ENCODE peak calls at places on chromosomes 3 and 15, in five cellular contexts. Y, B, X, C and L are unnamed samples.

GRCh38 chr3:12954891-12955650 is 113.7 kb upstream of the RPL32 start:
- DNase-seq in Y (no peak), B (no peak), X (peak; percentile 49), C (peak; percentile 80), L (peak; percentile 52)

GRCh38 chr3:50203113-50203852 is 1.8 kb upstream of the SLC38A3 start:
- DNase-seq in Y (no peak), B (no peak), X (no peak), C (no peak), L (no peak)

GRCh38 chr15:92921215-92922131 is 21.3 kb downstream of the CHD2 start:
- DNase-seq in Y (no peak), B (no peak), X (no peak), C (peak; percentile 22), L (no peak)

GRCh38 chr3:190912736-190913135 is 50.2 kb upstream of the GMNC start:
- DNase-seq in Y (no peak), B (no peak), X (no peak), C (no peak), L (no peak)

GRCh38 chr15:67685008-67685599 is 140.2 kb upstream of the SKOR1 start:
- DNase-seq in Y (no peak), B (no peak), X (no peak), C (peak; percentile 4), L (no peak)

GRCh38 chr3:31010491-31010890 is 116.0 kb upstream of the GADL1 start:
- DNase-seq in Y (no peak), B (no peak), X (no peak), C (peak; percentile 63), L (no peak)

GRCh38 chr3:71430941-71431552 is 152.5 kb downstream of the FOXP1 start:
- DNase-seq in Y (no peak), B (no peak), X (no peak), C (no peak), L (no peak)

GRCh38 chr3:120062474-120062873 is 31.8 kb downstream of the GSK3B start:
- DNase-seq in Y (no peak), B (no peak), X (no peak), C (no peak), L (no peak)

GRCh38 chr3:134685881-134686802 is 35.3 kb upstream of the KY start:
- DNase-seq in Y (peak; percentile 81), B (no peak), X (no peak), C (peak; percentile 80), L (no peak)

GRCh38 chr3:58306662-58307286 is 454 bp downstream of the HTD2 start:
- DNase-seq in Y (no peak), B (no peak), X (peak; percentile 17), C (peak; percentile 31), L (no peak)

GRCh38 chr3:126056681-126057546 is 27.0 kb downstream of the SLC41A3 start:
- DNase-seq in Y (no peak), B (peak; percentile 60), X (no peak), C (no peak), L (peak; percentile 24)

GRCh38 chr15:81211376-81211775 is 14.7 kb downstream of the IL16 start:
- DNase-seq in Y (no peak), B (no peak), X (peak; percentile 42), C (no peak), L (no peak)

GRCh38 chr3:12830785-12831581 is 10.4 kb downstream of the RPL32 start:
- DNase-seq in Y (no peak), B (no peak), X (no peak), C (no peak), L (no peak)

GRCh38 chr15:35693286-35693685 is 147.3 kb upstream of the DPH6 start:
- DNase-seq in Y (no peak), B (no peak), X (no peak), C (peak; percentile 15), L (no peak)

GRCh38 chr15:70703483-70703882 is 59.9 kb downstream of the UACA start:
- DNase-seq in Y (no peak), B (no peak), X (no peak), C (peak; percentile 29), L (no peak)

GRCh38 chr3:87057474-87057873 is 66.5 kb upstream of the VGLL3 start:
- DNase-seq in Y (no peak), B (no peak), X (no peak), C (no peak), L (no peak)

GRCh38 chr3:134998158-134998557 is 203.1 kb downstream of the EPHB1 start:
- DNase-seq in Y (no peak), B (no peak), X (no peak), C (no peak), L (no peak)

GRCh38 chr3:28840976-28841376 is 439.9 kb upstream of the RBMS3 start:
- DNase-seq in Y (no peak), B (no peak), X (no peak), C (no peak), L (no peak)

GRCh38 chr3:129312671-129313414 is 34.2 kb downstream of the HMCES start:
- DNase-seq in Y (no peak), B (no peak), X (no peak), C (no peak), L (no peak)

GRCh38 chr3:64340636-64341240 is 115.5 kb upstream of the PRICKLE2 start:
- DNase-seq in Y (peak; percentile 74), B (no peak), X (no peak), C (peak; percentile 71), L (no peak)

GRCh38 chr3:143597774-143598652 is 250.3 kb downstream of the SLC9A9 start:
- DNase-seq in Y (no peak), B (no peak), X (no peak), C (no peak), L (no peak)

GRCh38 chr15:45612790-45613415 is 21.9 kb upstream of the SQOR start:
- DNase-seq in Y (no peak), B (no peak), X (no peak), C (peak; percentile 19), L (no peak)

GRCh38 chr3:50602675-50603191 is 8.8 kb downstream of the CISH start:
- DNase-seq in Y (no peak), B (no peak), X (no peak), C (no peak), L (no peak)

GRCh38 chr3:105387122-105387751 is 20.5 kb downstream of the ALCAM start:
- DNase-seq in Y (no peak), B (no peak), X (no peak), C (no peak), L (no peak)